ENCODE peak calls at places on chromosomes 11 and 22, in nine cellular contexts. R, E, N, P, L, Y, A, J and C are unnamed samples.

GRCh38 chr11:43923327-43924111 is 18.9 kb upstream of the C11orf96 start:
- DNase-seq in R (peak; percentile 57), E (no peak), N (no peak), P (no peak), L (peak; percentile 62), Y (no peak), A (peak; percentile 40), J (peak; percentile 88), C (no peak)

GRCh38 chr11:92880391-92880790 is 89.1 kb upstream of the MTNR1B start:
- DNase-seq in R (no peak), E (no peak), N (no peak), P (no peak), L (no peak), Y (no peak), A (no peak), J (no peak), C (no peak)

GRCh38 chr22:24875862-24876506 is 70.0 kb downstream of the SGSM1 start:
- DNase-seq in R (peak; percentile 78), E (no peak), N (no peak), P (no peak), L (peak; percentile 31), Y (no peak), A (peak; percentile 25), J (no peak), C (no peak)

GRCh38 chr11:80280737-80281136 is 839.9 kb upstream of the TENM4 start:
- DNase-seq in R (no peak), E (no peak), N (no peak), P (no peak), L (no peak), Y (no peak), A (no peak), J (no peak), C (no peak)

GRCh38 chr11:134686418-134686817 is 274.4 kb upstream of the B3GAT1 start:
- DNase-seq in R (peak; percentile 63), E (no peak), N (no peak), P (no peak), L (no peak), Y (no peak), A (no peak), J (no peak), C (no peak)

GRCh38 chr11:95487938-95488337 is 256.9 kb upstream of the SESN3 start:
- DNase-seq in R (no peak), E (no peak), N (no peak), P (no peak), L (no peak), Y (no peak), A (no peak), J (no peak), C (no peak)

GRCh38 chr11:73957654-73958361 is 7.0 kb downstream of the DNAJB13 start:
- DNase-seq in R (no peak), E (no peak), N (no peak), P (no peak), L (no peak), Y (no peak), A (no peak), J (peak; percentile 46), C (no peak)

GRCh38 chr11:330694-331314 is 10.1 kb upstream of the IFITM3 start:
- DNase-seq in R (no peak), E (peak; percentile 22), N (no peak), P (peak; percentile 85), L (no peak), Y (no peak), A (no peak), J (peak; percentile 60), C (no peak)

GRCh38 chr11:46367244-46367915 is 14.1 kb upstream of the MDK start:
- DNase-seq in R (peak; percentile 84), E (peak; percentile 77), N (peak; percentile 76), P (no peak), L (peak; percentile 65), Y (peak; percentile 68), A (peak; percentile 39), J (peak; percentile 86), C (peak; percentile 80)

GRCh38 chr11:13339196-13340153 is 61.9 kb downstream of the BMAL1 start:
- DNase-seq in R (no peak), E (no peak), N (peak; percentile 24), P (no peak), L (peak; percentile 96), Y (no peak), A (peak; percentile 75), J (no peak), C (no peak)

GRCh38 chr22:37012262-37012904 is 6.9 kb downstream of the TST start:
- DNase-seq in R (no peak), E (peak; percentile 89), N (peak; percentile 67), P (no peak), L (peak; percentile 11), Y (peak; percentile 56), A (no peak), J (no peak), C (no peak)

GRCh38 chr22:44363214-44363979 is 50.6 kb upstream of the SHISAL1 start:
- DNase-seq in R (no peak), E (peak; percentile 68), N (peak; percentile 54), P (peak; percentile 97), L (peak; percentile 99), Y (peak; percentile 59), A (peak; percentile 93), J (peak; percentile 97), C (no peak)

GRCh38 chr22:16965560-16965959 is 42.5 kb downstream of the GAB4 start:
- DNase-seq in R (no peak), E (no peak), N (no peak), P (peak; percentile 29), L (no peak), Y (no peak), A (no peak), J (no peak), C (no peak)

GRCh38 chr11:117877120-117877784 is 794 bp upstream of the FXYD6 start:
- DNase-seq in R (no peak), E (no peak), N (no peak), P (peak; percentile 74), L (peak; percentile 20), Y (no peak), A (no peak), J (peak; percentile 84), C (no peak)

GRCh38 chr11:12842933-12843636 is 166.0 kb upstream of the RASSF10 start:
- DNase-seq in R (peak; percentile 89), E (peak; percentile 60), N (no peak), P (no peak), L (peak; percentile 86), Y (no peak), A (peak; percentile 8), J (no peak), C (no peak)

GRCh38 chr11:78262710-78263109 is 74.0 kb downstream of the USP35 start:
- DNase-seq in R (no peak), E (no peak), N (no peak), P (no peak), L (no peak), Y (no peak), A (no peak), J (no peak), C (no peak)

GRCh38 chr11:78265326-78265725 is 76.6 kb downstream of the USP35 start:
- DNase-seq in R (no peak), E (no peak), N (no peak), P (no peak), L (no peak), Y (no peak), A (peak; percentile 48), J (no peak), C (no peak)

GRCh38 chr11:78268516-78269410 is 80.0 kb downstream of the USP35 start:
- DNase-seq in R (no peak), E (no peak), N (no peak), P (no peak), L (peak; percentile 77), Y (no peak), A (no peak), J (peak; percentile 73), C (no peak)

GRCh38 chr11:78261869-78262637 is 73.3 kb downstream of the USP35 start:
- DNase-seq in R (no peak), E (no peak), N (no peak), P (no peak), L (no peak), Y (no peak), A (no peak), J (no peak), C (no peak)

GRCh38 chr11:78266451-78266850 is 77.7 kb downstream of the USP35 start:
- DNase-seq in R (no peak), E (no peak), N (no peak), P (no peak), L (no peak), Y (no peak), A (no peak), J (no peak), C (no peak)
- TF ChIP-seq CTCF in R (no peak), E (no peak), N (no peak), P (no peak), L (no peak), Y (no peak), A (peak; percentile 27), J (no peak), C (no peak)

DNA sequence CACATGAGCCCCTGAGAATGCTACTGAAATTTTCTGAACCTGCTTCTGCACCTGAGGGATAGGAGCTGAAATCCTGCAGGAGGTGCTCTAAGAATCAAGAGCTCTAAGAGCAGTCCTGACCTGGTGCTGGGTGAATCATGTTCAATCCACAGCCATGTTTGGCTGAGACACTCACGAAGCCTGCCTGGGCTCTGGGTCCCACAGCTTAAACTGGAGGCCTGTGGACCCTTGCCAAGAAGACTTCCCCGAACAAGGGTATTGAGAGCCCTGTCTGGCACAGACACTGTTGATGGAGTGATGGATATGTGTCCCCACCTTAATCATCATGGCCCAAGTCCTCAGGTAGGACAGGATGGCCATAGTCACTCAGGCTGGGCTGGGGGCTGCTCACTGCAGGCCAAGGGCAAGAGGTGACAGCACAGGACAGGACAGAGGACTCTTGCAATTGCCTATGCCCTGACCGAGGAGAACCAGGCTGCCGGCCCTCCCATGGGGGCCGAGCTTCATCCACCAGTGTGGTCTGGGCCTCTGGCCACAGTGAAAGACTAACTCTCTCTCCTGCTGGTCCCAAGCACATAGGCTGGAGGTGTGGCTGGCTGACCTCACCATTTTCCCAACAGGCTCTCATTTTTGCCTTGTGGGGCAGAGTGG is 6.8 kb downstream of the RAB3IL1 start:
- DNase-seq in R (no peak), E (no peak), N (no peak), P (no peak), L (no peak), Y (peak; percentile 8), A (no peak), J (peak; percentile 70), C (peak; percentile 27)
- H3K4me3 ChIP-seq in R (no peak overlapping the region), E (no peak overlapping the region), N (no peak overlapping the region), P (no peak overlapping the region), L (no peak overlapping the region), Y (no peak overlapping the region), A (no peak overlapping the region), J (no peak overlapping the region), C (no peak overlapping the region)

GRCh38 chr11:2778630-2779498 is 79.1 kb upstream of the KCNQ1OT1 start:
- DNase-seq in R (no peak), E (peak; percentile 85), N (peak; percentile 92), P (peak; percentile 92), L (peak; percentile 90), Y (peak; percentile 94), A (peak; percentile 33), J (peak; percentile 93), C (peak; percentile 90)
- TF ChIP-seq CTCF in R (no peak), E (peak; percentile 22), N (peak; percentile 80), P (no peak), L (no peak), Y (no peak), A (no peak), J (no peak), C (no peak)

DNA sequence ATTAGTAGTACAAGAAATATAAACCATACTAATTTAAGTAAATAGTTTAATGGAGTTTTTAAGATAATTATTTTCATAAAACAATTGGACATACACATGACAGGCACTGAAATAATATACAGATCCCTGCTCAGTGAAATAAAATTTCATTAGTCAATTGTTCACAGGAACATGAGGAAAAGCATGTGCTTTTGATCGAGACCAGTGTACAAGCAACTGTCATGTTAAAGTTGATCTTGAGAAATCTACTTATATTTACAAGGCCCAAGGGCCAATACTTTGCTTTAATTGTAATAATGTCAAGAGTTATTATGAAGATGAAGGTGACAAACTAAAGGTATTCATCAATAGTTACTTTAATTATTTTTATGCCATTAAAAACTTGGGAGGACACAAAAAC is 792.7 kb upstream of the LUZP2 start:
- DNase-seq in R (no peak), E (no peak), N (no peak), P (no peak), L (no peak), Y (no peak), A (no peak), J (no peak), C (no peak)
- H3K4me3 ChIP-seq in R (no peak overlapping the region), E (no peak overlapping the region), N (no peak overlapping the region), P (no peak overlapping the region), L (no peak overlapping the region), Y (no peak overlapping the region), A (no peak overlapping the region), J (no peak overlapping the region), C (no peak overlapping the region)